ENCODE peak calls at places on chromosomes 6 and 20, in seven cellular contexts. Y, B, K, V, C, M and D are unnamed samples.

GRCh38 chr6:57313009-57313408 is 4.4 kb upstream of the PRIM2 start:
- DNase-seq in Y (no peak), B (no peak), K (no peak), V (no peak), C (no peak), M (no peak), D (no peak)

GRCh38 chr6:27158316-27158643 is 89.2 kb upstream of the PRSS16 start:
- DNase-seq in Y (no peak), B (no peak), K (no peak), V (no peak), C (no peak), M (no peak), D (no peak)

GRCh38 chr6:168528457-168529095 is 87.6 kb downstream of the SMOC2 start:
- DNase-seq in Y (no peak), B (no peak), K (no peak), V (no peak), C (no peak), M (no peak), D (no peak)

GRCh38 chr20:36273414-36274247 is 32.5 kb upstream of the DLGAP4 start:
- DNase-seq in Y (no peak), B (no peak), K (no peak), V (peak), C (peak), M (no peak), D (no peak)

GRCh38 chr20:63232235-63233060 is 3.3 kb upstream of the BIRC7 start:
- DNase-seq in Y (no peak), B (no peak), K (no peak), V (no peak), C (peak), M (no peak), D (no peak)

GRCh38 chr6:76885861-76886301 is 577.4 kb downstream of the HTR1B start:
- DNase-seq in Y (no peak), B (no peak), K (no peak), V (no peak), C (no peak), M (no peak), D (no peak)

GRCh38 chr20:13342469-13343242 is 121.6 kb downstream of the ISM1 start:
- DNase-seq in Y (no peak), B (no peak), K (no peak), V (no peak), C (no peak), M (no peak), D (no peak)

GRCh38 chr6:13131935-13132661 is 196.2 kb downstream of the TBC1D7 start:
- DNase-seq in Y (no peak), B (no peak), K (no peak), V (no peak), C (no peak), M (no peak), D (no peak)

GRCh38 chr6:154558984-154559383 is 48.5 kb upstream of the CNKSR3 start:
- DNase-seq in Y (no peak), B (no peak), K (no peak), V (no peak), C (no peak), M (no peak), D (no peak)

GRCh38 chr20:63080411-63080810 is 73.6 kb upstream of the BHLHE23 start:
- DNase-seq in Y (no peak), B (no peak), K (no peak), V (peak), C (no peak), M (no peak), D (no peak)

GRCh38 chr6:40247516-40248115 is 313.4 kb upstream of the MOCS1 start:
- DNase-seq in Y (no peak), B (no peak), K (no peak), V (no peak), C (no peak), M (no peak), D (no peak)

GRCh38 chr6:36979343-36979742 is 6.7 kb downstream of the MTCH1 start:
- DNase-seq in Y (no peak), B (peak), K (no peak), V (no peak), C (peak), M (no peak), D (peak)

GRCh38 chr6:12001004-12001705 is 11.0 kb upstream of the HIVEP1 start:
- DNase-seq in Y (no peak), B (no peak), K (no peak), V (no peak), C (no peak), M (no peak), D (no peak)

GRCh38 chr20:47336013-47336754 is 20.3 kb downstream of the ZMYND8 start:
- DNase-seq in Y (no peak), B (no peak), K (no peak), V (no peak), C (no peak), M (no peak), D (peak)